ENCODE peak calls at places on chromosome 18, in six cellular contexts. One of them, this sample, is unnamed.
A peak's percentile ranks its signal among the peaks of the same experiment; 100 is the strongest.

GRCh38 chr18:7592305-7593071 is 25.4 kb downstream of the PTPRM start:
- DNase-seq in epithelial cell of proximal tubule: no peak
- DNase-seq in suprapubic skin: no peak
- DNase-seq in brain microvascular endothelial cell: no peak
- DNase-seq in neural progenitor cell: peak; percentile 53
- DNase-seq in fibroblast of mammary gland: no peak
- DNase-seq in this sample: no peak

GRCh38 chr18:58335821-58336220 is 291.8 kb downstream of the NEDD4L start:
- DNase-seq in fibroblast of mammary gland: no peak
- DNase-seq in neural progenitor cell: no peak
- DNase-seq in epithelial cell of proximal tubule: no peak
- DNase-seq in suprapubic skin: no peak
- DNase-seq in brain microvascular endothelial cell: no peak
- DNase-seq in this sample: no peak

GRCh38 chr18:69787825-69788547 is 159.7 kb downstream of the CD226 start:
- DNase-seq in fibroblast of mammary gland: peak; percentile 42
- DNase-seq in brain microvascular endothelial cell: peak; percentile 27
- DNase-seq in epithelial cell of proximal tubule: peak; percentile 4
- DNase-seq in neural progenitor cell: no peak
- DNase-seq in suprapubic skin: no peak
- DNase-seq in this sample: peak; percentile 16

GRCh38 chr18:59908790-59909189 is 9.0 kb downstream of the PMAIP1 start:
- DNase-seq in fibroblast of mammary gland: peak; percentile 97
- DNase-seq in epithelial cell of proximal tubule: no peak
- DNase-seq in brain microvascular endothelial cell: no peak
- DNase-seq in suprapubic skin: no peak
- DNase-seq in neural progenitor cell: no peak
- DNase-seq in this sample: no peak

GRCh38 chr18:63253428-63254372 is 65.9 kb downstream of the BCL2 start:
- DNase-seq in neural progenitor cell: no peak
- DNase-seq in epithelial cell of proximal tubule: no peak
- DNase-seq in fibroblast of mammary gland: peak; percentile 49
- DNase-seq in suprapubic skin: no peak
- DNase-seq in brain microvascular endothelial cell: peak; percentile 20
- DNase-seq in this sample: peak; percentile 25

GRCh38 chr18:73669299-73669698 is 478.3 kb downstream of the FBXO15 start:
- DNase-seq in epithelial cell of proximal tubule: no peak
- DNase-seq in brain microvascular endothelial cell: peak; percentile 44
- DNase-seq in fibroblast of mammary gland: peak; percentile 61
- DNase-seq in neural progenitor cell: peak; percentile 48
- DNase-seq in suprapubic skin: no peak
- DNase-seq in this sample: no peak

GRCh38 chr18:12639990-12640880 is 17.7 kb downstream of the SPIRE1 start:
- DNase-seq in neural progenitor cell: no peak
- DNase-seq in epithelial cell of proximal tubule: peak; percentile 67
- DNase-seq in suprapubic skin: no peak
- DNase-seq in fibroblast of mammary gland: peak; percentile 76
- DNase-seq in brain microvascular endothelial cell: peak; percentile 88
- DNase-seq in this sample: no peak

GRCh38 chr18:10122116-10122515 is 208.3 kb downstream of the VAPA start:
- DNase-seq in fibroblast of mammary gland: peak; percentile 71
- DNase-seq in suprapubic skin: no peak
- DNase-seq in brain microvascular endothelial cell: peak; percentile 79
- DNase-seq in neural progenitor cell: no peak
- DNase-seq in epithelial cell of proximal tubule: no peak
- DNase-seq in this sample: peak; percentile 84

GRCh38 chr18:31493171-31493570 is 4.8 kb upstream of the DSG2 start:
- DNase-seq in suprapubic skin: no peak
- DNase-seq in fibroblast of mammary gland: no peak
- DNase-seq in brain microvascular endothelial cell: no peak
- DNase-seq in neural progenitor cell: no peak
- DNase-seq in epithelial cell of proximal tubule: no peak
- DNase-seq in this sample: no peak

GRCh38 chr18:12317664-12318333 is 9.8 kb downstream of the TUBB6 start:
- DNase-seq in brain microvascular endothelial cell: peak; percentile 52
- DNase-seq in epithelial cell of proximal tubule: no peak
- DNase-seq in fibroblast of mammary gland: peak; percentile 79
- DNase-seq in neural progenitor cell: no peak
- DNase-seq in suprapubic skin: no peak
- DNase-seq in this sample: no peak

GRCh38 chr18:48948112-48949050 is 2.4 kb downstream of the SMAD7 start:
- DNase-seq in suprapubic skin: no peak
- DNase-seq in neural progenitor cell: peak; percentile 88
- DNase-seq in fibroblast of mammary gland: no peak
- DNase-seq in brain microvascular endothelial cell: peak; percentile 79
- DNase-seq in epithelial cell of proximal tubule: no peak
- DNase-seq in this sample: no peak

GRCh38 chr18:58781627-58782194 is 83.0 kb upstream of the ZNF532 start:
- DNase-seq in brain microvascular endothelial cell: peak; percentile 87
- DNase-seq in suprapubic skin: peak; percentile 85
- DNase-seq in neural progenitor cell: peak; percentile 89
- DNase-seq in epithelial cell of proximal tubule: no peak
- DNase-seq in fibroblast of mammary gland: peak; percentile 79
- DNase-seq in this sample: peak; percentile 42

GRCh38 chr18:22563098-22563707 is 145.5 kb upstream of the CTAGE1 start:
- DNase-seq in brain microvascular endothelial cell: peak; percentile 91
- DNase-seq in suprapubic skin: no peak
- DNase-seq in epithelial cell of proximal tubule: peak; percentile 74
- DNase-seq in neural progenitor cell: peak; percentile 75
- DNase-seq in fibroblast of mammary gland: peak; percentile 92
- DNase-seq in this sample: peak; percentile 81
- H3K4me3 ChIP-seq in brain microvascular endothelial cell: no peak overlapping the region
- H3K4me3 ChIP-seq in suprapubic skin: no peak overlapping the region
- H3K4me3 ChIP-seq in epithelial cell of proximal tubule: no peak overlapping the region
- H3K4me3 ChIP-seq in neural progenitor cell: no peak overlapping the region
- H3K4me3 ChIP-seq in fibroblast of mammary gland: no peak overlapping the region
- H3K4me3 ChIP-seq in this sample: no peak overlapping the region

GRCh38 chr18:41845563-41845962 is 109.5 kb upstream of the PIK3C3 start:
- DNase-seq in suprapubic skin: no peak
- DNase-seq in fibroblast of mammary gland: no peak
- DNase-seq in neural progenitor cell: no peak
- DNase-seq in brain microvascular endothelial cell: no peak
- DNase-seq in epithelial cell of proximal tubule: no peak
- DNase-seq in this sample: no peak

DNA sequence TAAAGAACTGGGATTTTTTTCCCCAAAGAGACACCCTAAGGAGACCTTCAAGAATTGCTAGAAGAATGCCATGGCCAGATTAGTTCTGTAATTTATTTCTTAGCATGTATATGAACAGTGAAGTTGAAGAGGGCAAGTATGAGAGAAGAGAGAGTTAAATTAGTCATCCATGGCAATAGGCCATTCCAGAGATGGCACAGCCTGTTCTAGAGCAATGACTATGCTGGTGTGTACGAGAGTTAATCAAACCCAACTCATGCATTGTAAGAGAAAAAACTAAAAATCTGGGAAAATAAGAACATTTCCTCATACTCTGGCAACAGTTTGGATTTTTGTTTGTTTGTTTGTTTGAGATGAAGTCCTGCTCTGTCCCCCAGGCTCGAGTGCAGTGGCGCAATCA is 112.1 kb upstream of the PIK3C3 start:
- DNase-seq in suprapubic skin: no peak
- DNase-seq in fibroblast of mammary gland: peak; percentile 67
- DNase-seq in epithelial cell of proximal tubule: no peak
- DNase-seq in neural progenitor cell: no peak
- DNase-seq in brain microvascular endothelial cell: no peak
- DNase-seq in this sample: no peak
- TF ChIP-seq CTCF in suprapubic skin: no peak
- TF ChIP-seq CTCF in fibroblast of mammary gland: no peak
- TF ChIP-seq CTCF in epithelial cell of proximal tubule: no peak
- TF ChIP-seq CTCF in neural progenitor cell: no peak
- TF ChIP-seq CTCF in brain microvascular endothelial cell: no peak
- TF ChIP-seq CTCF in this sample: no peak

DNA sequence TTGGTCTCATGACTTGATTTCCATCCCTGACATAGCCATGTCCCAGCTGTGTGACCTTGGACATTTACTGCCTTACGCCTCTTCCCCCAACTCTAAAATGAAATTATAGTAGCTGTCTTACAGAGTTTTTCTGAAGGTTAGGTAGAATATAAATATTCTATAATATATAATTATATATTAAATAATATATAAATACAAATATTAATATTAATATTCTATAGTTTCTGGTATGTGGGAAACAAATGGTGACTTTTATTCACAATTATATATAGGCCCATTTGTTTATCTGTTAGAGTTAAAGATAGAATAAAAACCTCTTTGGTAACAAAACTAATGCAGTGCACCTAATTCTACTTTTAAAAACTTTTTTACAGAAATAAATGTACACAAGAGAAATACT is 1.7 kb downstream of the RBBP8 start:
- DNase-seq in neural progenitor cell: no peak
- DNase-seq in brain microvascular endothelial cell: no peak
- DNase-seq in suprapubic skin: no peak
- DNase-seq in epithelial cell of proximal tubule: no peak
- DNase-seq in fibroblast of mammary gland: no peak
- DNase-seq in this sample: no peak
- H3K4me3 ChIP-seq in neural progenitor cell: peak overlapping the region; percentile 68
- H3K4me3 ChIP-seq in brain microvascular endothelial cell: peak overlapping the region; percentile 20
- H3K4me3 ChIP-seq in suprapubic skin: no peak overlapping the region
- H3K4me3 ChIP-seq in epithelial cell of proximal tubule: peak overlapping the region; percentile 64
- H3K4me3 ChIP-seq in fibroblast of mammary gland: peak overlapping the region; percentile 7
- H3K4me3 ChIP-seq in this sample: no peak overlapping the region

DNA sequence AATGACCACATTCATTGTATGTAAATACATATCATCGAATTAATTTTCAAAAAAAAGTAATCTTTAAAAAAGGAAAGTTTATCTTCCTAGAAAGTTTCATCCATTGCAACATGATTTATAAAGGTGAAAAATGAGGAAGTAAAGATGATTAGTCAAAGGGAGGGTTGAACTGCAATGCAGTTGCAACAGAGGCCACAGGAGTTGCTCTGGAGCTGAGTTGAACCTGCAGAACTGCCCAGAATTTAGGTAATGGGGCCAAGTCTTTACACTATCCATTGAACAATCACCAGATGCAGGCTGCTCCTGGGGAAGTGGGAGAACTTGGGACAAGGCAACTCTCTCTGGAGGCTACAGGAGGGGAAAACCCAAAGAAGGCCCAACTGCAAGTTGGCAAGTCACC is 390.7 kb downstream of the METTL4 start:
- DNase-seq in epithelial cell of proximal tubule: no peak
- DNase-seq in suprapubic skin: no peak
- DNase-seq in neural progenitor cell: no peak
- DNase-seq in fibroblast of mammary gland: no peak
- DNase-seq in brain microvascular endothelial cell: no peak
- DNase-seq in this sample: no peak
- TF ChIP-seq CTCF in epithelial cell of proximal tubule: no peak
- TF ChIP-seq CTCF in suprapubic skin: no peak
- TF ChIP-seq CTCF in neural progenitor cell: no peak
- TF ChIP-seq CTCF in fibroblast of mammary gland: no peak
- TF ChIP-seq CTCF in brain microvascular endothelial cell: no peak
- TF ChIP-seq CTCF in this sample: no peak

GRCh38 chr18:22286576-22286975 is 117.2 kb downstream of the GATA6 start:
- DNase-seq in brain microvascular endothelial cell: no peak
- DNase-seq in fibroblast of mammary gland: no peak
- DNase-seq in neural progenitor cell: no peak
- DNase-seq in epithelial cell of proximal tubule: no peak
- DNase-seq in suprapubic skin: no peak
- DNase-seq in this sample: no peak
- H3K4me3 ChIP-seq in brain microvascular endothelial cell: no peak overlapping the region
- H3K4me3 ChIP-seq in fibroblast of mammary gland: no peak overlapping the region
- H3K4me3 ChIP-seq in neural progenitor cell: no peak overlapping the region
- H3K4me3 ChIP-seq in epithelial cell of proximal tubule: no peak overlapping the region
- H3K4me3 ChIP-seq in suprapubic skin: no peak overlapping the region
- H3K4me3 ChIP-seq in this sample: no peak overlapping the region